ENCODE peak calls at places on chromosomes 1 and 21, in seven cellular contexts. U is PC-3, P is GM23248, V is PC-9, I is mesenchymal stem cell, R is GM23338, Y is fibroblast of lung. M is an unnamed sample.

GRCh38 chr1:42179275-42179674 is 14.7 kb upstream of the GUCA2A start:
- DNase-seq in R (no peak), U (no peak), V (no peak), P (peak; percentile 34), I (peak; percentile 26), Y (peak; percentile 84), M (no peak)

GRCh38 chr1:48206371-48206770 is 16.1 kb upstream of the SLC5A9 start:
- DNase-seq in I (no peak), Y (no peak), U (no peak), P (no peak), V (no peak), R (no peak), M (no peak)

GRCh38 chr21:43333301-43334062 is 93.4 kb downstream of the SIK1 start:
- DNase-seq in R (peak; percentile 63), V (peak; percentile 81), P (peak; percentile 99), I (peak; percentile 97), Y (peak; percentile 59), U (peak; percentile 95), M (peak; percentile 88)

GRCh38 chr1:44033041-44033575 is 1.8 kb upstream of the SLC6A9 start:
- DNase-seq in R (no peak), U (no peak), I (no peak), Y (no peak), V (no peak), P (no peak), M (no peak)

GRCh38 chr1:205507896-205508714 is 3.6 kb downstream of the CDK18 start:
- DNase-seq in Y (no peak), P (no peak), U (no peak), I (no peak), V (no peak), R (no peak), M (no peak)

GRCh38 chr21:44911384-44912157 is 9.1 kb downstream of the ITGB2 start:
- DNase-seq in V (peak; percentile 84), I (no peak), U (peak; percentile 92), P (no peak), R (no peak), Y (no peak), M (no peak)

GRCh38 chr1:18239671-18240070 is 132.1 kb downstream of the IGSF21 start:
- DNase-seq in P (peak; percentile 34), I (no peak), V (no peak), Y (no peak), R (no peak), U (no peak), M (no peak)

GRCh38 chr1:222329493-222330045 is 218.3 kb downstream of the HHIPL2 start:
- DNase-seq in P (no peak), U (peak; percentile 29), V (no peak), I (no peak), Y (no peak), R (no peak), M (no peak)

GRCh38 chr1:209398330-209398991 is 185.1 kb upstream of the CAMK1G start:
- DNase-seq in V (peak; percentile 98), R (peak; percentile 43), I (peak; percentile 66), U (peak; percentile 99), Y (peak; percentile 78), P (peak; percentile 97), M (peak; percentile 60)

GRCh38 chr1:24657781-24658180 is 14.7 kb downstream of the SRRM1 start:
- DNase-seq in P (no peak), I (no peak), Y (no peak), V (no peak), U (no peak), R (no peak), M (no peak)

GRCh38 chr1:165288301-165289120 is 68.0 kb downstream of the LMX1A start:
- DNase-seq in Y (no peak), P (no peak), I (no peak), V (no peak), U (peak; percentile 79), R (peak; percentile 31), M (peak; percentile 16)

GRCh38 chr1:225655509-225656258 is 2.8 kb upstream of the ENAH start:
- DNase-seq in I (peak; percentile 97), V (peak; percentile 93), Y (peak; percentile 99), R (peak; percentile 53), P (peak; percentile 96), U (peak; percentile 96), M (peak; percentile 79)

GRCh38 chr21:32386195-32386870 is 6.5 kb downstream of the URB1 start:
- DNase-seq in I (no peak), Y (no peak), V (no peak), R (no peak), U (no peak), P (peak; percentile 29), M (no peak)

DNA sequence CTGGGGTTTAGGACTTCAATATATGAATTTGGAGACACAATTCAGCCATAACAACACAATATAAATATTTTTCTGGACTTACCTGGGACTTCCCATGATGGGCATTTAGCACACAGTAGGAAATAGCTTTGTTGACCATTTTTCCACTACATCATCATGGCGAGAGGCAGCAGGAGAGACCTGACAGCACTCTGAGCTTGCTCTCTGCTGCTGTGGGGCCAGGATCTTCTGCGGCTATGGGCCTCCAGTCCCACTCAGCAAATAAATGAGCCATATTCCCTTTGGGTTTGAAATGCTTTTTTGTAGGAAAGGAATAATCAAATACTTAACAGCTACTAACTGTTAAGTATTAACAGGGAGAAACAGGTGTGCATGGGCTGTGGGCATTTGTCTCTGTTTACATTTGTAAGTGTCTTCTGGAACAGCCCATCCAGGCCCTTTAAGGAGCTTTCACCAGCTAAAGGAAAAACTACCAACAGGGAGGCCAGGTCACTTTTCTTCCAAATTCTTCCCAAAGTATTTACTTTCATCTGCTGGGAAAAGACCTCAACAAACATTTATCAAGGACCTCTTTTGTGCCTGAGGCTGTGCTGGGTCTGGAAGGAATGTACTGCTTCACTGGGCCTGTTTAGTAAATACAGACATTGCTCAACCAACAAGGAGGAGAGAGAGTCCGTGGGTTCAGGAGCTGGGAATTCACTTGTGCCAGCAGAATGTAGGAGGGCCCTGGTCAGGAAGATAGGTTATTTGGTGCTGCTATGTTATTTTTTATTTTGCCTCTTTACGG is 133.2 kb downstream of the LRIG2 start:
- DNase-seq in U (no peak), R (no peak), Y (no peak), V (peak; percentile 77), I (peak; percentile 6), P (no peak), M (no peak)
- H3K4me3 ChIP-seq in U (no peak overlapping the region), R (no peak overlapping the region), Y (no peak overlapping the region), V (no peak overlapping the region), I (no peak overlapping the region), P (no peak overlapping the region), M (no peak overlapping the region)

GRCh38 chr1:234771642-234772344 is 161.8 kb upstream of the IRF2BP2 start:
- DNase-seq in U (peak; percentile 12), Y (no peak), I (no peak), P (no peak), V (peak; percentile 67), R (no peak), M (peak; percentile 18)

GRCh38 chr1:234772345-234773147 is 162.6 kb upstream of the IRF2BP2 start:
- DNase-seq in P (peak; percentile 99), U (peak; percentile 97), V (peak; percentile 99), R (peak; percentile 71), Y (peak; percentile 96), I (peak; percentile 99), M (peak; percentile 93)

GRCh38 chr1:234769284-234769998 is 159.5 kb upstream of the IRF2BP2 start:
- DNase-seq in V (no peak), P (no peak), U (no peak), Y (no peak), I (no peak), R (no peak), M (no peak)

GRCh38 chr1:234770031-234770795 is 160.2 kb upstream of the IRF2BP2 start:
- DNase-seq in P (no peak), U (no peak), Y (no peak), V (no peak), I (no peak), R (no peak), M (peak; percentile 26)

GRCh38 chr1:234770924-234771540 is 161.1 kb upstream of the IRF2BP2 start:
- DNase-seq in V (no peak), R (no peak), P (no peak), I (no peak), U (no peak), Y (no peak), M (no peak)
- H3K4me2 ChIP-seq in V (peak overlapping the region; percentile 75), R (no peak overlapping the region), P (no peak overlapping the region), I (no peak overlapping the region), U (peak overlapping the region; percentile 67), Y (no peak overlapping the region), M (peak overlapping the region; percentile 2)

DNA sequence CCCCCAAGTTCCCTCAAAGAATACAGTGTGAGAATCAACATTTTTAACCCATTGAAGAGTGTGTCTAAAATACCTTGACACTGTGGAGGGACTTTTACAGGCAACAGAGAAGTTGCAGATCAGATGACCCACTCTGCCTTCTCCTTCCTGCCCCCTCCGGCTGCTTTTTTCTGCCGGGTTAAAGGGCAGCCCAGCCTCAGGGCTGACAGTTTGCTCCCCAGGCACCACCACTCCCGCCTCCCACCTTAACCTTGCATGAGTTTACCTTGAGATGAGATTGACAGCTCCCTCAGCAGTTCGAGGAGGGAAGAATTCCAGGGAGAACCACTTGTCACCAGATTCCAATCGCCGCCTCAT is 3.2 kb downstream of the MTHFR start:
- DNase-seq in P (peak; percentile 46), U (no peak), I (peak; percentile 45), V (no peak), R (peak; percentile 55), Y (no peak), M (peak; percentile 62)
- H3K4me3 ChIP-seq in P (peak overlapping the region; percentile 84), U (peak overlapping the region; percentile 60), I (peak overlapping the region; percentile 96), V (no peak overlapping the region), R (peak overlapping the region; percentile 98), Y (peak overlapping the region; percentile 98), M (peak overlapping the region; percentile 34)

GRCh38 chr1:54376085-54377039 is 29.8 kb downstream of the SSBP3 start:
- DNase-seq in V (no peak), Y (no peak), U (peak; percentile 18), R (no peak), P (no peak), I (no peak), M (peak; percentile 56)

GRCh38 chr1:54377040-54377691 is 29.0 kb downstream of the SSBP3 start:
- DNase-seq in R (no peak), Y (no peak), I (peak; percentile 39), U (no peak), V (no peak), P (peak; percentile 18), M (no peak)

GRCh38 chr1:54372978-54373377 is 33.2 kb downstream of the SSBP3 start:
- DNase-seq in P (no peak), U (no peak), V (no peak), I (no peak), R (no peak), Y (no peak), M (no peak)

GRCh38 chr1:54374766-54375165 is 31.4 kb downstream of the SSBP3 start:
- DNase-seq in R (no peak), I (no peak), Y (no peak), V (no peak), P (no peak), U (no peak), M (no peak)

GRCh38 chr1:54375331-54376084 is 30.7 kb downstream of the SSBP3 start:
- DNase-seq in V (no peak), U (no peak), R (peak; percentile 69), Y (no peak), I (no peak), P (no peak), M (no peak)
- H3K4me2 ChIP-seq in V (no peak overlapping the region), U (no peak overlapping the region), R (peak overlapping the region; percentile 78), Y (no peak overlapping the region), I (no peak overlapping the region), P (no peak overlapping the region), M (no peak overlapping the region)